ENCODE peak calls at places on chromosomes 7 and 10, in four cellular contexts. M is AG08395, J is H7, U is HFF-Myc. L is an unnamed sample.

GRCh38 chr7:16027396-16027795 is 340.9 kb upstream of the MEOX2 start:
- DNase-seq in U (no peak), J (no peak), M (peak; percentile 1), L (no peak)

GRCh38 chr10:89548673-89549072 is 13.3 kb upstream of the SLC16A12 start:
- DNase-seq in M (no peak), J (no peak), U (no peak), L (no peak)

GRCh38 chr7:144391823-144392255 is 11.7 kb downstream of the NOBOX start:
- DNase-seq in M (peak; percentile 77), J (peak; percentile 59), U (peak; percentile 29), L (peak; percentile 8)

GRCh38 chr10:79424221-79425073 is 21.0 kb downstream of the ZCCHC24 start:
- DNase-seq in J (no peak), M (no peak), U (no peak), L (no peak)

GRCh38 chr10:31830887-31831286 is 97.7 kb downstream of the ARHGAP12 start:
- DNase-seq in U (no peak), M (peak; percentile 3), J (no peak), L (no peak)

GRCh38 chr7:24908166-24908565 is 71.8 kb downstream of the OSBPL3 start:
- DNase-seq in M (no peak), U (no peak), J (no peak), L (no peak)

GRCh38 chr10:14595526-14596182 is 179.0 kb downstream of the FAM107B start:
- DNase-seq in J (no peak), U (no peak), M (no peak), L (no peak)

GRCh38 chr10:17751781-17752445 is at the start of gene TMEM236:
- DNase-seq in M (no peak), J (no peak), U (no peak), L (no peak)

GRCh38 chr10:125554753-125555152 is 128.2 kb downstream of the TEX36 start:
- DNase-seq in M (no peak), J (no peak), U (no peak), L (no peak)

GRCh38 chr7:574661-575395 is 55.2 kb upstream of the PDGFA start:
- DNase-seq in M (no peak), U (no peak), J (no peak), L (no peak)

GRCh38 chr7:158272509-158273137 is 315.0 kb downstream of the PTPRN2 start:
- DNase-seq in U (no peak), J (peak; percentile 33), M (no peak), L (no peak)

GRCh38 chr7:157472311-157473050 is 135.7 kb downstream of the DNAJB6 start:
- DNase-seq in U (no peak), M (no peak), J (peak; percentile 29), L (no peak)

GRCh38 chr7:3215624-3216585 is 85.1 kb upstream of the SDK1 start:
- DNase-seq in U (no peak), M (no peak), J (no peak), L (no peak)